ENCODE peak calls at places on chromosomes 7 and 10, in eight cellular contexts. S, W, N, L, F, G, R and O are unnamed samples.

GRCh38 chr7:44073664-44074348 is 8.4 kb upstream of the PGAM2 start:
- DNase-seq in S (no peak), W (no peak), N (no peak), L (peak; percentile 43), F (peak; percentile 66), G (peak; percentile 91), R (no peak), O (no peak)

GRCh38 chr7:957418-958220 is 3.1 kb upstream of the ADAP1 start:
- DNase-seq in S (peak; percentile 71), W (no peak), N (no peak), L (no peak), F (no peak), G (peak; percentile 80), R (no peak), O (no peak)

GRCh38 chr7:92730808-92731207 is 105.6 kb downstream of the CDK6 start:
- DNase-seq in S (no peak), W (no peak), N (no peak), L (peak; percentile 66), F (peak; percentile 58), G (no peak), R (no peak), O (no peak)

GRCh38 chr10:69588358-69588757 is 15.1 kb upstream of the NEUROG3 start:
- DNase-seq in S (peak; percentile 17), W (no peak), N (no peak), L (no peak), F (no peak), G (no peak), R (no peak), O (no peak)

GRCh38 chr7:36473454-36474282 is 84.0 kb downstream of the ANLN start:
- DNase-seq in S (peak; percentile 14), W (peak; percentile 46), N (no peak), L (no peak), F (no peak), G (no peak), R (no peak), O (no peak)

GRCh38 chr10:122390679-122391078 is 16.2 kb downstream of the PLEKHA1 start:
- DNase-seq in S (no peak), W (no peak), N (no peak), L (no peak), F (no peak), G (no peak), R (no peak), O (no peak)

GRCh38 chr7:95199779-95200558 is 124.4 kb downstream of the PON1 start:
- DNase-seq in S (no peak), W (no peak), N (no peak), L (peak; percentile 69), F (peak; percentile 33), G (peak; percentile 64), R (peak; percentile 25), O (peak; percentile 42)

GRCh38 chr10:99834410-99834809 is 52.0 kb downstream of the ABCC2 start:
- DNase-seq in S (no peak), W (no peak), N (no peak), L (peak; percentile 49), F (peak; percentile 89), G (no peak), R (no peak), O (peak; percentile 88)

GRCh38 chr7:20785211-20786048 is 1.3 kb downstream of the SP8 start:
- DNase-seq in S (no peak), W (no peak), N (no peak), L (no peak), F (no peak), G (no peak), R (no peak), O (no peak)

GRCh38 chr7:22659741-22660140 is 67.3 kb upstream of the IL6 start:
- DNase-seq in S (no peak), W (no peak), N (no peak), L (no peak), F (no peak), G (no peak), R (no peak), O (no peak)

GRCh38 chr7:69365588-69366241 is 232.6 kb upstream of the AUTS2 start:
- DNase-seq in S (no peak), W (no peak), N (no peak), L (peak; percentile 32), F (no peak), G (no peak), R (no peak), O (peak; percentile 1)

GRCh38 chr10:69259547-69260243 is 18.6 kb upstream of the HK1 start:
- DNase-seq in S (no peak), W (no peak), N (no peak), L (no peak), F (no peak), G (no peak), R (no peak), O (no peak)

GRCh38 chr10:5595591-5596590 is 70.5 kb downstream of the ASB13 start:
- DNase-seq in S (no peak), W (no peak), N (no peak), L (peak; percentile 91), F (peak; percentile 93), G (no peak), R (no peak), O (peak; percentile 75)